ENCODE peak calls at places on chromosome 1, in seven cellular contexts. U, M, N, I, W, O and T are unnamed samples. For H3K9me3 and H3K27me3, the result is how much of the 10 kb centered on the place peaks cover.

GRCh38 chr1:22451702-22452400 is at the start of gene ZBTB40:
- DNase-seq in W (peak), U (peak), N (peak), O (peak), I (peak), M (peak), T (peak)

GRCh38 chr1:68116643-68117235 is 66.3 kb upstream of the DIRAS3 start:
- DNase-seq in M (peak), N (peak), I (peak), W (peak), U (no peak), O (peak), T (peak)

GRCh38 chr1:111948209-111949131 is 41.0 kb downstream of the KCND3 start:
- DNase-seq in N (peak), I (peak), O (no peak), W (peak), M (peak), U (no peak), T (no peak)

GRCh38 chr1:32540589-32540988 is 1.4 kb downstream of the ZBTB8A start:
- DNase-seq in U (peak), M (peak), O (no peak), W (no peak), N (no peak), I (peak), T (no peak)

GRCh38 chr1:229254910-229255541 is 15.9 kb upstream of the RAB4A start:
- DNase-seq in M (no peak), I (peak), N (no peak), W (peak), O (no peak), U (no peak), T (peak)

GRCh38 chr1:115828101-115829022 is 12.6 kb downstream of the NHLH2 start:
- DNase-seq in M (no peak), O (no peak), I (peak), U (no peak), N (peak), W (no peak), T (no peak)

GRCh38 chr1:158506369-158506987 is 34.5 kb downstream of the OR10R2 start:
- DNase-seq in M (peak), U (no peak), W (no peak), N (no peak), O (no peak), I (peak), T (peak)

GRCh38 chr1:109770331-109771095 is 6.8 kb upstream of the EPS8L3 start:
- DNase-seq in I (no peak), W (no peak), O (no peak), N (no peak), M (no peak), U (peak), T (no peak)

GRCh38 chr1:24263746-24264145 is 55.4 kb upstream of the GRHL3 start:
- DNase-seq in O (no peak), I (peak), W (no peak), U (no peak), M (no peak), N (no peak), T (no peak)

GRCh38 chr1:246820666-246821065 is 96.5 kb downstream of the SCCPDH start:
- DNase-seq in N (no peak), O (no peak), M (no peak), W (no peak), U (no peak), I (no peak), T (no peak)

GRCh38 chr1:11690132-11690668 is 1.3 kb upstream of the DRAXIN start:
- DNase-seq in N (no peak), U (no peak), O (no peak), I (no peak), W (no peak), M (no peak), T (no peak)

GRCh38 chr1:112508242-112509004 is at the start of gene WNT2B:
- DNase-seq in I (peak), M (peak), N (peak), O (no peak), U (no peak), W (no peak), T (peak)

GRCh38 chr1:198234511-198235251 is 77.9 kb downstream of the NEK7 start:
- DNase-seq in O (no peak), M (peak), W (no peak), U (no peak), I (peak), N (no peak), T (no peak)

GRCh38 chr1:19210772-19211549 is 895 bp upstream of the UBR4 start:
- DNase-seq in I (peak), U (no peak), W (no peak), M (peak), N (no peak), O (no peak), T (no peak)

GRCh38 chr1:92108631-92109030 is 28.5 kb downstream of the BTBD8 start:
- DNase-seq in I (no peak), O (no peak), M (no peak), N (no peak), W (no peak), U (no peak), T (no peak)

GRCh38 chr1:8965121-8965820 is 19.6 kb downstream of the CA6 start:
- DNase-seq in M (no peak), N (no peak), U (no peak), W (no peak), I (peak), O (no peak), T (no peak)
- H3K27ac ChIP-seq in M (no peak), N (no peak), U (no peak), W (no peak), I (no peak), O (no peak), T (no peak)

GRCh38 chr1:4515727-4516289 is 138.6 kb upstream of the AJAP1 start:
- DNase-seq in O (no peak), I (no peak), U (no peak), N (no peak), M (no peak), W (no peak), T (no peak)

GRCh38 chr1:4517559-4517958 is 136.8 kb upstream of the AJAP1 start:
- DNase-seq in O (no peak), I (no peak), N (no peak), U (no peak), M (no peak), W (no peak), T (no peak)

GRCh38 chr1:4513326-4514114 is 140.9 kb upstream of the AJAP1 start:
- DNase-seq in N (no peak), M (no peak), U (no peak), I (no peak), O (no peak), W (no peak), T (no peak)

GRCh38 chr1:4518621-4519020 is 135.8 kb upstream of the AJAP1 start:
- DNase-seq in O (no peak), U (no peak), W (no peak), N (no peak), M (no peak), I (no peak), T (no peak)

DNA sequence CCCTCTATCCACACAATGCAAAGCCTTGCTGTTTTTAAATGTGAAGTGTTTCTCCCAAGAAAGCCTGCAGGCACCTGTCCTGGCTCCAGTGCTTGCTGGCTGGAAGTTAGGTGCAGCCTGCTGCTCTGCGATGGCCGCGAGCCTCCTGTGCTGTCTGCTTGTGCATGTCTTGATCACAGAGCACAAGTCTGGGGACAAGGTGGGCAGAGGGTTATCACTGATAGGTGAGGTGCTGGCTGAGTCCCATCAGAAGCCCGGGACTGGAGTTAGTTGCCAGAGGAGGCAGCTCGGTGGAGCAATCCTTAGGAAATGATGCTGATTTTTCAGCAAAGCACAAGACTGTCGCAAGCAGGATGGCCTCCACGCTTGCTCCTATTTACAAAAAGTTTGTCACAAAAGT is 137.8 kb upstream of the AJAP1 start:
- DNase-seq in I (no peak), N (no peak), O (no peak), U (no peak), M (no peak), W (no peak), T (no peak)
- H3K9me3 ChIP-seq in I (under half), N (under half), O (under half), U (under half), M (under half), W (under half), T (under half)

DNA sequence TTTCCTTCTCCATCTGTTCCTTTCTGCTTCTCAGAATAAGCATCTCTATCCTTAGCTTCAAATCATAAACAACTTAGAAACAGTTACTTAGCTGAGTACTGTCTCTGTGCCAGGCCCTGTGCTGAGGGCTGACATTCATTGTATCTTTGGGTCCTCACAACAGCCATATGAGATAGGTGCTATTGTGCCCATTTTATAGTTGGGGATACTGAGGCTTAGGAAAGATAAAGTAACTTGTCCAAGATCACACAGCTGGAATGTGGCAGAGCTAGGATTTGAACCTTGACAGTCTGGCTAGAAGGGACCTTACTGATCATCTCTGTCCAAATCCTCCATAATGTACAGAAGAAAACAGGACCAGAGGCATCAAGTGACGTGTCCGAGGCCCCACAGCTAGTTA is 25.0 kb downstream of the CD247 start:
- DNase-seq in I (no peak), U (no peak), M (no peak), W (no peak), N (no peak), O (no peak), T (no peak)
- H3K27me3 ChIP-seq in I (under half), U (under half), M (under half), W (under half), N (under half), O (under half), T (under half)

DNA sequence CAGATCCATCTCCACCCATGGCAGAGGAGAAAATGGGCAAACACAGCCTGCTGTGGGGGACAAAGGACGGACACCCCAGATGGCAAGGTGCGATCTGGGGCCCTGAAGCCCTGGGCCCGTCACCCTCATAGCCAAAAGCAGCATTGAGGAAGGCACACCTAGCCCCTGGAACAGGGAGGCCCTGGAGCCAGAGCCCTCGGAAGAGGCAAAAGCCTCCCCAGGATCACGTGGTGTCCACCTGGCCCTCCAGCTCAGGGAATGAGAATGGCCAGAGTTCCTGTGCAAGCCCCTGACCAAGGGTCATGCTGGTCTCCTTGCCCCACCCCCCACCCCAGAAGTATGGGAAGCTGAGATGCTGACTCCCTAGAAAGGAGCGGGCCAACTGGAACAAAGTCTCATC is 971 bp upstream of the PDZK1IP1 start:
- DNase-seq in W (no peak), U (no peak), N (no peak), M (no peak), I (no peak), O (no peak), T (no peak)
- H3K27ac ChIP-seq in W (peak), U (peak), N (peak), M (peak), I (no peak), O (no peak), T (no peak)